ENCODE peak calls at places on chromosomes 6 and 20, in nine cellular contexts. Z is body of pancreas, E is fibroblast of pulmonary artery, F is foreskin keratinocyte, M is AG10803, H is keratinocyte, U is SK-N-SH, J is neural progenitor cell, T is astrocyte of the spinal cord. R is an unnamed sample.

GRCh38 chr20:9460518-9460917 is 53.9 kb upstream of the LAMP5 start:
- DNase-seq in U (no peak), M (peak), J (no peak), T (peak), Z (no peak), E (peak), F (peak), H (no peak), R (no peak)

GRCh38 chr20:22070546-22070945 is 365.1 kb downstream of the PAX1 start:
- DNase-seq in J (no peak), Z (no peak), M (peak), H (no peak), F (no peak), E (no peak), T (no peak), U (no peak), R (no peak)

GRCh38 chr6:90730191-90730673 is 143.4 kb upstream of the MAP3K7 start:
- DNase-seq in Z (no peak), F (peak), H (peak), T (no peak), M (no peak), U (no peak), J (no peak), E (no peak), R (no peak)

GRCh38 chr6:157269261-157269794 is 54.0 kb downstream of the TMEM242 start:
- DNase-seq in M (peak), E (peak), F (no peak), J (no peak), H (no peak), U (no peak), T (peak), Z (no peak), R (no peak)

GRCh38 chr6:40176117-40176516 is 241.9 kb upstream of the MOCS1 start:
- DNase-seq in U (no peak), H (no peak), E (no peak), F (no peak), T (no peak), Z (no peak), J (no peak), M (no peak), R (no peak)

GRCh38 chr6:158769696-158770446 is 49.3 kb downstream of the EZR start:
- DNase-seq in H (no peak), J (no peak), M (no peak), Z (no peak), F (no peak), T (peak), E (no peak), U (no peak), R (no peak)

GRCh38 chr6:52571099-52571755 is 5.6 kb downstream of the TRAM2 start:
- DNase-seq in H (no peak), J (no peak), U (peak), Z (no peak), E (no peak), M (peak), F (no peak), T (no peak), R (no peak)

GRCh38 chr6:153942361-153942760 is 96.7 kb upstream of the OPRM1 start:
- DNase-seq in U (no peak), Z (no peak), F (no peak), H (no peak), M (no peak), J (no peak), T (no peak), E (no peak), R (no peak)

GRCh38 chr20:6780414-6780813 is 12.9 kb downstream of the BMP2 start:
- DNase-seq in U (peak), T (no peak), J (no peak), H (no peak), M (no peak), Z (no peak), F (no peak), E (no peak), R (no peak)

GRCh38 chr20:52312131-52312729 is 120.7 kb upstream of the ZFP64 start:
- DNase-seq in E (peak), M (peak), U (peak), T (peak), F (peak), J (peak), H (peak), Z (peak), R (peak)

GRCh38 chr6:166058064-166058739 is 109.4 kb downstream of the TBXT start:
- DNase-seq in U (peak), J (no peak), M (peak), F (no peak), E (peak), Z (peak), T (peak), H (no peak), R (no peak)

GRCh38 chr20:588932-589672 is 21.0 kb downstream of the TCF15 start:
- DNase-seq in M (no peak), U (peak), Z (no peak), F (no peak), J (no peak), H (no peak), T (no peak), E (no peak), R (peak)

GRCh38 chr6:47083586-47084047 is 41.5 kb upstream of the ADGRF1 start:
- DNase-seq in F (no peak), T (peak), J (no peak), U (peak), H (no peak), M (peak), E (peak), Z (peak), R (no peak)

DNA sequence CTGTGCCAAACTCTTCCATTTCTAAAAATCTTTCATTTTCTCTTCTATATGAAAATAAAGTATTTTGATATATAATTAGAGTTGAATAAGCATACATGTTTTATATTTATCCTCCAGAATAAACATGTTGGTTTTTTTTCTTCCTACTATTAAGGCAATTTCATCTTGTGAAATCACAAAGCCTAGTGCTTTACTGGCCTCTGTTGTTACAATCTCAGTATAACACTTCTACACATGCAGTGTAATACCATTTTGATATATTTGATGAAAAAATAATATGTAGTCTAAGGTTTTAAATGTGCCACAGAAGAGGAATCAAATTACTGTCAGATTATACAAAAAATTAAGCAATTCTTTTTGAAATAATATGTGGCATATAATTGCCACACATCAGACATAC is 225.3 kb upstream of the MANEA start:
- DNase-seq in Z (no peak), J (no peak), M (no peak), F (peak), E (no peak), U (no peak), H (no peak), T (peak), R (no peak)
- TF ChIP-seq CTCF in Z (no peak), J (peak), M (no peak), F (peak), E (no peak), U (peak), H (peak), T (no peak), R (no peak)

GRCh38 chr20:36479938-36480337 is 61.4 kb upstream of the MYL9 start:
- DNase-seq in M (no peak), Z (no peak), J (no peak), H (no peak), U (no peak), T (no peak), E (no peak), F (no peak), R (no peak)

GRCh38 chr20:36480456-36481048 is 60.8 kb upstream of the MYL9 start:
- DNase-seq in E (no peak), F (no peak), J (no peak), M (no peak), T (no peak), U (no peak), Z (no peak), H (no peak), R (no peak)

GRCh38 chr20:36483205-36483918 is 58.0 kb upstream of the MYL9 start:
- DNase-seq in Z (no peak), J (no peak), U (peak), F (no peak), E (no peak), T (no peak), M (no peak), H (no peak), R (no peak)

GRCh38 chr20:36482044-36482473 is 59.3 kb upstream of the MYL9 start:
- DNase-seq in M (no peak), E (no peak), U (no peak), T (no peak), Z (peak), F (no peak), J (no peak), H (no peak), R (no peak)

GRCh38 chr20:36481380-36482043 is 59.8 kb upstream of the MYL9 start:
- DNase-seq in H (no peak), U (no peak), T (no peak), M (no peak), Z (no peak), F (no peak), J (no peak), E (no peak), R (no peak)
- TF ChIP-seq CTCF in H (no peak), U (no peak), T (no peak), M (peak), Z (no peak), F (no peak), J (peak), E (no peak), R (no peak)

DNA sequence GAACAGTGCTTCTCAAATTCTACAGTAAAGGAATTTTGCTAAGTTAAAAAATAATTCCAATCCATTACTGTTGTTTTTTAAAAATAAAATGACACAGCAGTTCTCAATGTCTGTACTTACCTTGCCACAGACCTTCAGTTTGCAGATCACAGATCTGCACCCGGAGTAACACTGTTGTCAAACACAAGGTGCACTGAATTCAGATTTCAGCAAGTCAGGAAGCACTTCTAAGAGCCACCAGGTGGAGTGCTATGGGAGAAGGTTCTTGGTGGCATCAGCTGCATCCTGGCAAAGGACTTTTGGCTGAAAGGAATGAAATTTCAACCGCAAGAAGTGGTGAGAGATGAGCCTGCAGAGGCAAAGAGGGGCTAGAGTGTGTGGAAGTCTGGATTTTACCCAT is 17.4 kb downstream of the RSPH4A start:
- DNase-seq in F (no peak), T (no peak), E (no peak), U (peak), H (no peak), Z (peak), M (no peak), J (peak), R (no peak)
- TF ChIP-seq CTCF in F (peak), T (peak), E (peak), U (peak), H (peak), Z (peak), M (no peak), J (peak), R (peak)

GRCh38 chr6:7087066-7087465 is 20.7 kb upstream of the RREB1 start:
- DNase-seq in T (peak), F (no peak), Z (no peak), U (no peak), J (peak), H (no peak), M (peak), E (peak), R (no peak)
- TF ChIP-seq CTCF in T (peak), F (no peak), Z (peak), U (peak), J (peak), H (no peak), M (peak), E (peak), R (peak)

GRCh38 chr6:146358341-146359046 is 185.1 kb upstream of the RAB32 start:
- DNase-seq in F (peak), U (no peak), J (no peak), H (peak), T (peak), E (peak), Z (no peak), M (peak), R (no peak)
- TF ChIP-seq CTCF in F (no peak), U (no peak), J (no peak), H (no peak), T (no peak), E (no peak), Z (no peak), M (no peak), R (no peak)

GRCh38 chr6:43949451-43950110 is 177.7 kb downstream of the MRPL14 start:
- DNase-seq in M (peak), H (no peak), J (no peak), U (no peak), Z (no peak), T (no peak), E (no peak), F (no peak), R (no peak)

GRCh38 chr6:43946641-43947363 is 176.8 kb downstream of the VEGFA start:
- DNase-seq in E (no peak), J (no peak), T (no peak), Z (no peak), M (no peak), F (no peak), H (no peak), U (no peak), R (no peak)

GRCh38 chr6:43948527-43949450 is 178.5 kb downstream of the MRPL14 start:
- DNase-seq in T (peak), Z (no peak), F (no peak), M (peak), H (no peak), E (no peak), J (no peak), U (no peak), R (no peak)

GRCh38 chr6:43945778-43946100 is 175.7 kb downstream of the VEGFA start:
- DNase-seq in Z (no peak), U (no peak), M (no peak), E (no peak), F (no peak), T (no peak), J (no peak), H (no peak), R (no peak)

DNA sequence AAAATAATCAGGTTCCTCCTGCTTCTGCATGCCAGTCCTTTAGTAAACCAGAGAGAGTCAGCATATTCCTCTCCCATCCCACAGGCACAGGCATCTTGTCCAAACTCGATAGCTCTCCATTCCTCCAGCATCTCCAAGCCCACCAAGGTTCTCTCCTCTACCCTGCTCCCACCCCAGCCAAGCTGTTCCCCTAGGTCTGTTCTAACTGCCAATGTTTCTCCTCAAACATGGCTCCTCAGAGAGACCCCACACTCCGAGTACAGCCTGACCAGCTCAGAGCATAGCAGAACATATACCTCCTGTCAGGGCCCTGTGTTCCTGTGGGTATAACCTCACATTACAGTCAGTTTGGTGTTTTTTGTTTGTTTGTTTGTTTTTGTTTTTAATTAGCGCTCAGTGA is 177.8 kb downstream of the VEGFA start:
- DNase-seq in M (no peak), T (no peak), E (no peak), J (no peak), U (no peak), H (no peak), F (no peak), Z (no peak), R (no peak)
- TF ChIP-seq CTCF in M (no peak), T (no peak), E (no peak), J (no peak), U (no peak), H (no peak), F (no peak), Z (no peak), R (no peak)

GRCh38 chr6:160439751-160440150 is 91.6 kb downstream of the SLC22A3 start:
- DNase-seq in J (peak), F (no peak), U (no peak), M (no peak), Z (no peak), T (no peak), E (no peak), H (no peak), R (no peak)
- TF ChIP-seq CTCF in J (no peak), F (no peak), U (no peak), M (no peak), Z (no peak), T (no peak), E (no peak), H (no peak), R (no peak)

GRCh38 chr20:59515906-59516209 is 88.5 kb upstream of the PHACTR3 start:
- DNase-seq in T (no peak), J (no peak), E (no peak), M (no peak), H (no peak), F (no peak), U (no peak), Z (no peak), R (no peak)
- TF ChIP-seq CTCF in T (no peak), J (no peak), E (no peak), M (no peak), H (no peak), F (no peak), U (no peak), Z (no peak), R (no peak)

GRCh38 chr6:106685833-106686232 is 56.5 kb downstream of the QRSL1 start:
- DNase-seq in J (no peak), U (no peak), H (no peak), E (no peak), Z (no peak), M (no peak), T (peak), F (peak), R (no peak)

GRCh38 chr6:106684011-106684410 is 54.6 kb downstream of the QRSL1 start:
- DNase-seq in E (no peak), H (no peak), U (no peak), M (no peak), T (no peak), F (no peak), J (no peak), Z (no peak), R (no peak)

GRCh38 chr6:106692823-106693216 is 63.4 kb downstream of the QRSL1 start:
- DNase-seq in T (no peak), U (no peak), M (no peak), Z (no peak), F (no peak), H (no peak), E (no peak), J (no peak), R (no peak)

GRCh38 chr6:106692112-106692822 is 62.9 kb downstream of the QRSL1 start:
- DNase-seq in Z (peak), M (peak), F (peak), T (peak), H (no peak), E (peak), U (no peak), J (peak), R (no peak)

DNA sequence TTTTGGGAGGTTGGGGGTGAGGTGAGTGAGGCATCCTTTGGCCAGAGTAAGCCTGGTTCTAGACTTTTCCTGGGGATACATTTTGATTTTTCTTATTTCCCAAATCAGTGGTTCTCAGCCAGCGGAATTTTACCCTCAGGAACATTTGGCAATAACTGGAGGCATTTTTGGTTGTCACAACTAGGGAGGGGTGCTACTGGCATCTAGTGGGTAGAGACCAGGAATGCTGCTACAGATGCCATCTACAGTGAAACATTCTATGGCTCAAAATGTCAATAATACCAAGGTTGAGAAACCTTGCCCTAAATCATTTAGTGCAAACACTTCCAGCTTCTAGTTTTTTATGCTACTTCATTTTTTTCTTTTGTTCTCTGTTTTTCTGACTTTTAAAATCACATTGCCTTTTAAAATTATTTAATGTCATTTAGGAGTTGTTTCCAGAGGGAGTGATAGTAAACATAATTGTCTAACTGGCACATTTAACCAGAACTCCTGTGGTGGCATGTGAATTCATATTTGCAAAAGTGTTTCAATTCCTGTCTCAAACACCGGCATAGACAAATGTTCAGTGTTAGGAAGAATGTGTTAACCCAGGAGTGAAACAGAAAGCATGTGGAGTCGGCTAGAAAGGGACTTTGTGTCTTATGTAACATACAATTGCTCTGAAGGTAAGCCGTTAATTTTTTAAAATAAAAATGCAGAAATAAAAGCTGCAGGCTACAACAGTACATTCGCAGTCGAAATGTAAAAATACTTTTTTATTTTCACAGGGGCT is 59.0 kb downstream of the QRSL1 start:
- DNase-seq in M (peak), T (no peak), Z (no peak), E (no peak), F (no peak), H (no peak), J (no peak), U (no peak), R (no peak)
- TF ChIP-seq CTCF in M (no peak), T (no peak), Z (no peak), E (no peak), F (peak), H (peak), J (no peak), U (peak), R (no peak)

R was measured in GM13977.